ENCODE peak calls at places on chromosomes 6 and 20, in eight cellular contexts. Z is left lung, D is fibroblast of lung, H is left ventricle myocardium inferior, R is tibial artery, C is mammary epithelial cell, J is PC-3, B is uterus. O is an unnamed sample.

GRCh38 chr6:17484201-17484606 is 90.8 kb downstream of the CAP2 start:
- DNase-seq in Z (no peak), D (no peak), H (no peak), R (no peak), C (no peak), J (no peak), B (no peak), O (no peak)

GRCh38 chr20:19934792-19935491 is 82.2 kb upstream of the NAA20 start:
- DNase-seq in Z (no peak), D (no peak), H (peak), R (peak), C (peak), J (peak), B (peak), O (no peak)

GRCh38 chr6:105601541-105602174 is 198.8 kb upstream of the PREP start:
- DNase-seq in Z (no peak), D (peak), H (peak), R (peak), C (peak), J (no peak), B (peak), O (peak)

GRCh38 chr6:43376551-43376981 is 7.1 kb upstream of the ZNF318 start:
- DNase-seq in Z (no peak), D (no peak), H (no peak), R (no peak), C (peak), J (no peak), B (no peak), O (no peak)

GRCh38 chr6:87333591-87334181 is 4.6 kb upstream of the GJB7 start:
- DNase-seq in Z (no peak), D (peak), H (no peak), R (no peak), C (peak), J (no peak), B (no peak), O (no peak)

GRCh38 chr6:57027301-57027700 is 19.2 kb upstream of the KIAA1586 start:
- DNase-seq in Z (no peak), D (no peak), H (no peak), R (no peak), C (no peak), J (peak), B (no peak), O (no peak)

GRCh38 chr20:35821807-35822242 is 50.0 kb downstream of the PHF20 start:
- DNase-seq in Z (no peak), D (peak), H (no peak), R (no peak), C (peak), J (peak), B (no peak), O (peak)

GRCh38 chr20:12808006-12808567 is 200.7 kb upstream of the SPTLC3 start:
- DNase-seq in Z (no peak), D (no peak), H (no peak), R (no peak), C (no peak), J (peak), B (no peak), O (no peak)

GRCh38 chr6:158026901-158027589 is 45.4 kb downstream of the SYNJ2 start:
- DNase-seq in Z (peak), D (no peak), H (no peak), R (peak), C (no peak), J (no peak), B (no peak), O (no peak)

GRCh38 chr6:11380969-11381744 is 148.7 kb upstream of the NEDD9 start:
- DNase-seq in Z (no peak), D (peak), H (no peak), R (no peak), C (no peak), J (no peak), B (no peak), O (no peak)

GRCh38 chr6:84410377-84410776 is 182.9 kb upstream of the CEP162 start:
- DNase-seq in Z (no peak), D (no peak), H (no peak), R (no peak), C (no peak), J (no peak), B (no peak), O (no peak)

GRCh38 chr20:10842116-10842515 is 168.3 kb upstream of the JAG1 start:
- DNase-seq in Z (no peak), D (no peak), H (no peak), R (no peak), C (no peak), J (peak), B (no peak), O (no peak)

GRCh38 chr6:3615391-3616380 is 135.8 kb downstream of the PXDC1 start:
- DNase-seq in Z (no peak), D (no peak), H (no peak), R (no peak), C (no peak), J (no peak), B (no peak), O (no peak)

DNA sequence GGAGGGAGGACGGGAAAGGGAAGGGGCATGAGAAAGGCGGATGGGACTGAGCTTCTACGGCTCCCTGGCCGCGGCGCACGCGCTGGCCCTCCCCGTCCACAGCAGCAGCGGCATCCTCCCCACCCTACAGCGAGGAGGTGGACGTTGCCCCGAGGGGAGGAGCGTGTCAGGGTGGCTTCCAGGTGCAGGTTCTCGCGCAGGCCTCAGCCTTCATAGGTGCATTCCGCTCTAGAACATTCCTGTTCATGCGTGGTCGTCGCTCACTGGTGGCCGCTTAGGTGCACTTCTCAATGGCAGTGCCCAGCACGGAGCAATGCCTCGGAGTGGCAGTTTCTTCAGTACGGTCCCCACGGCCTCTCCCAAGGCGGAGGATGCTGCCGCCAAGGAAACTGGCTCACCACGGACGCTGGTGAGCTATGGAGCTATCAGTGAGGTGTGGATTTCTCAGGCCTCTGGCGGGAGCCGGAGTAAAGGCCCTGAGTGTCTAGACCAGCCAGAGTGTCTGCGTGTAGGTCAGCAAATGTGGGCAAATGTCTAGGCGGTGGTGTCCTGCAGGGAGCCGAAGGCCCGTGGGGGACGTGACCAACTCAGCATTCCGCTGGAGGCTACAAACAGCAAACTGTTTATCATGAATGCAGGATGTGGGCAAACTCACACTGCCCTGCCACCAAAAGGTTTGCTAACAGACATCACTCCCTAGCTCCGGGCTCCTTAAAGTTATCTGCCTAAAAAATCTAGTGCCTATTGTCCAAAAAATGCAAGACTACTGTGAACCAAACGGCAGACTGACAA is 29.4 kb upstream of the AFDN start:
- DNase-seq in Z (peak), D (no peak), H (no peak), R (no peak), C (no peak), J (peak), B (no peak), O (no peak)
- H3K4me3 ChIP-seq in Z (peak), D (no peak), H (peak), R (peak), C (no peak), J (no peak), B (no peak), O (no peak)

GRCh38 chr20:44521484-44522481 is at the start of gene SERINC3:
- DNase-seq in Z (peak), D (peak), H (peak), R (peak), C (peak), J (peak), B (peak), O (peak)
- TF ChIP-seq CTCF in Z (no peak), D (no peak), H (no peak), R (no peak), C (peak), J (peak), B (no peak), O (no peak)

GRCh38 chr6:142716097-142716496 is 228.9 kb downstream of the HIVEP2 start:
- DNase-seq in Z (no peak), D (no peak), H (no peak), R (no peak), C (no peak), J (no peak), B (no peak), O (no peak)

GRCh38 chr6:142722010-142722409 is 223.0 kb downstream of the HIVEP2 start:
- DNase-seq in Z (no peak), D (no peak), H (no peak), R (no peak), C (no peak), J (no peak), B (no peak), O (no peak)

GRCh38 chr6:142715386-142715785 is 229.6 kb downstream of the HIVEP2 start:
- DNase-seq in Z (no peak), D (no peak), H (no peak), R (no peak), C (no peak), J (no peak), B (no peak), O (no peak)

GRCh38 chr6:142721213-142721920 is 223.6 kb downstream of the HIVEP2 start:
- DNase-seq in Z (no peak), D (no peak), H (no peak), R (no peak), C (no peak), J (no peak), B (no peak), O (no peak)

DNA sequence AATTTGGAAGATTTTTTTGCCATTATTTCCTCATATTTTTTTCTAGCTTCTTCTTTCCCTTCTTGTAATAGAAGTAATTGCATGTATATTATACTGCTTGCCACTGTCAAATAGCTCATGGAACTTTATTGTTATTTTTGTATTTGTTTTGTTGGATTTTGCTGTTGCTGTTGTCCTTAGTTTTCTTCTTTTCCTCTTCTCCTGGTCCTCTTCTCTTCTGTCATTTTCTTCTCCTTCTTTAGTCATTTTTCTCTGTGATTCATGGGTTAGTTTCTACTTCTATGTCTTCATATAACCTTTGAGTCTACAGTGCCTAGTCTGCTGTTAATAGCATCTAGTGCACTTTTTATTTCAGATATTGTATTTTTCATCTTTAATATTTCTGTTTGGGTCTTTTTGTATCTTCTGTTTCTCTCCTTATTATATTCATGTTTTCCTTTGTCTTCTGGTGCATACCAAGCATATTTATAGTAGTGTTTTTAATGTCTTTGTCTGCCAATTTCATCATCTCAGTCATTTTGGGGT is 226.2 kb downstream of the HIVEP2 start:
- DNase-seq in Z (no peak), D (no peak), H (no peak), R (no peak), C (no peak), J (no peak), B (no peak), O (no peak)
- H3K4me3 ChIP-seq in Z (no peak), D (no peak), H (no peak), R (no peak), C (no peak), J (no peak), B (no peak), O (no peak)

GRCh38 chr20:62780204-62780603 is 16.1 kb upstream of the MRGBP start:
- DNase-seq in Z (no peak), D (no peak), H (no peak), R (no peak), C (no peak), J (no peak), B (no peak), O (no peak)

GRCh38 chr20:62780696-62781095 is 15.6 kb upstream of the MRGBP start:
- DNase-seq in Z (no peak), D (no peak), H (no peak), R (no peak), C (no peak), J (no peak), B (no peak), O (no peak)

GRCh38 chr20:62782893-62783278 is 13.4 kb upstream of the MRGBP start:
- DNase-seq in Z (no peak), D (no peak), H (peak), R (no peak), C (no peak), J (no peak), B (no peak), O (no peak)

GRCh38 chr20:62784497-62784896 is 11.8 kb upstream of the MRGBP start:
- DNase-seq in Z (no peak), D (no peak), H (no peak), R (no peak), C (no peak), J (no peak), B (no peak), O (no peak)

GRCh38 chr20:62782149-62782892 is 14.0 kb upstream of the MRGBP start:
- DNase-seq in Z (no peak), D (no peak), H (no peak), R (no peak), C (no peak), J (no peak), B (no peak), O (no peak)
- TF ChIP-seq CTCF in Z (no peak), D (no peak), H (no peak), R (no peak), C (no peak), J (no peak), B (no peak), O (no peak)

O was measured in AG04449.